ENCODE peak calls at places on chromosomes 6 and 20, in eight cellular contexts. One of them, this sample, is unnamed.

GRCh38 chr20:19761853-19762252 is 3.8 kb downstream of the RIN2 start:
- DNase-seq in endodermal cell: no peak
- DNase-seq in IMR-90: no peak
- DNase-seq in H9: no peak
- DNase-seq in fibroblast of lung: no peak
- DNase-seq in endothelial cell of umbilical vein: no peak
- DNase-seq in K562: no peak
- DNase-seq in mesenchymal stem cell: no peak
- DNase-seq in this sample: no peak

GRCh38 chr20:10527781-10528180 is 92.7 kb downstream of the SLX4IP start:
- DNase-seq in endothelial cell of umbilical vein: no peak
- DNase-seq in mesenchymal stem cell: no peak
- DNase-seq in IMR-90: no peak
- DNase-seq in fibroblast of lung: no peak
- DNase-seq in H9: no peak
- DNase-seq in endodermal cell: no peak
- DNase-seq in K562: no peak
- DNase-seq in this sample: no peak

GRCh38 chr6:44446626-44447297 is 59.3 kb downstream of the CDC5L start:
- DNase-seq in H9: no peak
- DNase-seq in K562: no peak
- DNase-seq in mesenchymal stem cell: peak
- DNase-seq in IMR-90: peak
- DNase-seq in fibroblast of lung: peak
- DNase-seq in endothelial cell of umbilical vein: no peak
- DNase-seq in endodermal cell: no peak
- DNase-seq in this sample: peak

GRCh38 chr6:116265081-116265829 is 11.4 kb upstream of the TSPYL4 start:
- DNase-seq in K562: no peak
- DNase-seq in endodermal cell: no peak
- DNase-seq in fibroblast of lung: no peak
- DNase-seq in IMR-90: peak
- DNase-seq in mesenchymal stem cell: no peak
- DNase-seq in endothelial cell of umbilical vein: no peak
- DNase-seq in H9: no peak
- DNase-seq in this sample: peak

GRCh38 chr20:4135385-4136077 is 120.2 kb upstream of the RNF24 start:
- DNase-seq in endothelial cell of umbilical vein: peak
- DNase-seq in K562: peak
- DNase-seq in IMR-90: peak
- DNase-seq in mesenchymal stem cell: peak
- DNase-seq in fibroblast of lung: peak
- DNase-seq in H9: peak
- DNase-seq in endodermal cell: peak
- DNase-seq in this sample: peak

GRCh38 chr20:48278961-48279481 is 493.7 kb upstream of the SULF2 start:
- DNase-seq in K562: no peak
- DNase-seq in endothelial cell of umbilical vein: peak
- DNase-seq in mesenchymal stem cell: peak
- DNase-seq in fibroblast of lung: no peak
- DNase-seq in endodermal cell: peak
- DNase-seq in H9: no peak
- DNase-seq in IMR-90: peak
- DNase-seq in this sample: no peak

GRCh38 chr20:23340524-23340923 is 10.1 kb upstream of the NXT1 start:
- DNase-seq in H9: peak
- DNase-seq in fibroblast of lung: peak
- DNase-seq in mesenchymal stem cell: peak
- DNase-seq in endothelial cell of umbilical vein: peak
- DNase-seq in K562: peak
- DNase-seq in IMR-90: peak
- DNase-seq in endodermal cell: peak
- DNase-seq in this sample: peak

GRCh38 chr20:431012-431904 is 23.2 kb downstream of the RBCK1 start:
- DNase-seq in IMR-90: peak
- DNase-seq in fibroblast of lung: peak
- DNase-seq in H9: peak
- DNase-seq in endodermal cell: peak
- DNase-seq in mesenchymal stem cell: peak
- DNase-seq in endothelial cell of umbilical vein: peak
- DNase-seq in K562: peak
- DNase-seq in this sample: peak

GRCh38 chr20:11807070-11807741 is 110.5 kb upstream of the BTBD3 start:
- DNase-seq in endodermal cell: no peak
- DNase-seq in K562: no peak
- DNase-seq in mesenchymal stem cell: peak
- DNase-seq in H9: no peak
- DNase-seq in endothelial cell of umbilical vein: peak
- DNase-seq in fibroblast of lung: peak
- DNase-seq in IMR-90: peak
- DNase-seq in this sample: peak

GRCh38 chr6:87700729-87701675 is 1.0 kb downstream of the AKIRIN2 start:
- DNase-seq in mesenchymal stem cell: peak
- DNase-seq in IMR-90: peak
- DNase-seq in endodermal cell: peak
- DNase-seq in K562: peak
- DNase-seq in H9: no peak
- DNase-seq in endothelial cell of umbilical vein: peak
- DNase-seq in fibroblast of lung: peak
- DNase-seq in this sample: peak

GRCh38 chr6:87700351-87700728 is 1.7 kb downstream of the AKIRIN2 start:
- DNase-seq in endodermal cell: no peak
- DNase-seq in fibroblast of lung: no peak
- DNase-seq in H9: no peak
- DNase-seq in K562: no peak
- DNase-seq in mesenchymal stem cell: no peak
- DNase-seq in endothelial cell of umbilical vein: no peak
- DNase-seq in IMR-90: no peak
- DNase-seq in this sample: no peak

GRCh38 chr6:87698618-87699017 is 3.4 kb downstream of the AKIRIN2 start:
- DNase-seq in H9: no peak
- DNase-seq in mesenchymal stem cell: peak
- DNase-seq in K562: no peak
- DNase-seq in fibroblast of lung: no peak
- DNase-seq in IMR-90: peak
- DNase-seq in endodermal cell: no peak
- DNase-seq in endothelial cell of umbilical vein: peak
- DNase-seq in this sample: peak

GRCh38 chr6:87699576-87699975 is 2.5 kb downstream of the AKIRIN2 start:
- DNase-seq in IMR-90: no peak
- DNase-seq in endothelial cell of umbilical vein: peak
- DNase-seq in K562: no peak
- DNase-seq in H9: no peak
- DNase-seq in fibroblast of lung: no peak
- DNase-seq in endodermal cell: no peak
- DNase-seq in mesenchymal stem cell: no peak
- DNase-seq in this sample: no peak

GRCh38 chr6:87697581-87698552 is 4.2 kb downstream of the AKIRIN2 start:
- DNase-seq in K562: no peak
- DNase-seq in endodermal cell: no peak
- DNase-seq in fibroblast of lung: peak
- DNase-seq in endothelial cell of umbilical vein: peak
- DNase-seq in mesenchymal stem cell: peak
- DNase-seq in H9: no peak
- DNase-seq in IMR-90: peak
- DNase-seq in this sample: peak
- H3K9ac ChIP-seq in K562: no peak
- H3K9ac ChIP-seq in endodermal cell: peak
- H3K9ac ChIP-seq in fibroblast of lung: peak
- H3K9ac ChIP-seq in endothelial cell of umbilical vein: peak
- H3K9ac ChIP-seq in mesenchymal stem cell: peak
- H3K9ac ChIP-seq in H9: no peak
- H3K9ac ChIP-seq in IMR-90: peak
- H3K9ac ChIP-seq in this sample: peak

DNA sequence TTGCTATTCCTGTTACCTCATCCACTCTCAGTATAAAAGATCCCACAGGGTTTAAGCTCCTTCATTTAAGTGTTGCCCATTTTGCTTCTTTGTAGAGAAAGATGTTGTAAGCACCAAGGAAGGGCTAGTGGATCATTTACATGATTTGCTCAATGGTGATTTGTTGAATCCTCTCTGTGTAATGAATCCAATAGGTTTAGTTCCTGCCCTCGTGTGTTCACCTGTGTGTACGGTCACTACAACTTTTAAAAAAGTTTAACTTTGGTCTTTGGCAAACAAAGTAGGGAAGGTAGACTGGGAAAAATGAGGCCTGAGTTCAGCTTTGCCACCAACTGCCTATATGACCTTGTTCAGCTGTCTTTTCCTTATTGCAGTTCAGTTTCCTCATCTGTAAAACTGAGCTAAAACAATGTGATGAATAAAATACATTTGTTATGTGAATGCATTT is 51.5 kb downstream of the DHX35 start:
- DNase-seq in IMR-90: no peak
- DNase-seq in K562: no peak
- DNase-seq in H9: no peak
- DNase-seq in endothelial cell of umbilical vein: no peak
- DNase-seq in fibroblast of lung: no peak
- DNase-seq in mesenchymal stem cell: no peak
- DNase-seq in endodermal cell: no peak
- DNase-seq in this sample: no peak
- H3K9ac ChIP-seq in IMR-90: no peak
- H3K9ac ChIP-seq in K562: no peak
- H3K9ac ChIP-seq in H9: no peak
- H3K9ac ChIP-seq in endothelial cell of umbilical vein: no peak
- H3K9ac ChIP-seq in fibroblast of lung: no peak
- H3K9ac ChIP-seq in mesenchymal stem cell: no peak
- H3K9ac ChIP-seq in endodermal cell: no peak
- H3K9ac ChIP-seq in this sample: no peak

GRCh38 chr6:49565261-49565660 is 14.8 kb downstream of the C6orf141 start:
- DNase-seq in mesenchymal stem cell: no peak
- DNase-seq in IMR-90: no peak
- DNase-seq in endothelial cell of umbilical vein: peak
- DNase-seq in H9: no peak
- DNase-seq in K562: no peak
- DNase-seq in endodermal cell: no peak
- DNase-seq in fibroblast of lung: no peak
- DNase-seq in this sample: no peak
- H3K9ac ChIP-seq in mesenchymal stem cell: no peak
- H3K9ac ChIP-seq in IMR-90: no peak
- H3K9ac ChIP-seq in endothelial cell of umbilical vein: peak
- H3K9ac ChIP-seq in H9: no peak
- H3K9ac ChIP-seq in K562: no peak
- H3K9ac ChIP-seq in endodermal cell: no peak
- H3K9ac ChIP-seq in fibroblast of lung: no peak
- H3K9ac ChIP-seq in this sample: no peak

GRCh38 chr6:52538921-52539354 is 37.9 kb downstream of the TRAM2 start:
- DNase-seq in H9: no peak
- DNase-seq in IMR-90: peak
- DNase-seq in endodermal cell: no peak
- DNase-seq in mesenchymal stem cell: peak
- DNase-seq in endothelial cell of umbilical vein: no peak
- DNase-seq in K562: no peak
- DNase-seq in fibroblast of lung: no peak
- DNase-seq in this sample: peak
- H3K9ac ChIP-seq in H9: no peak
- H3K9ac ChIP-seq in IMR-90: no peak
- H3K9ac ChIP-seq in endodermal cell: no peak
- H3K9ac ChIP-seq in mesenchymal stem cell: peak
- H3K9ac ChIP-seq in endothelial cell of umbilical vein: no peak
- H3K9ac ChIP-seq in K562: no peak
- H3K9ac ChIP-seq in fibroblast of lung: no peak
- H3K9ac ChIP-seq in this sample: peak

DNA sequence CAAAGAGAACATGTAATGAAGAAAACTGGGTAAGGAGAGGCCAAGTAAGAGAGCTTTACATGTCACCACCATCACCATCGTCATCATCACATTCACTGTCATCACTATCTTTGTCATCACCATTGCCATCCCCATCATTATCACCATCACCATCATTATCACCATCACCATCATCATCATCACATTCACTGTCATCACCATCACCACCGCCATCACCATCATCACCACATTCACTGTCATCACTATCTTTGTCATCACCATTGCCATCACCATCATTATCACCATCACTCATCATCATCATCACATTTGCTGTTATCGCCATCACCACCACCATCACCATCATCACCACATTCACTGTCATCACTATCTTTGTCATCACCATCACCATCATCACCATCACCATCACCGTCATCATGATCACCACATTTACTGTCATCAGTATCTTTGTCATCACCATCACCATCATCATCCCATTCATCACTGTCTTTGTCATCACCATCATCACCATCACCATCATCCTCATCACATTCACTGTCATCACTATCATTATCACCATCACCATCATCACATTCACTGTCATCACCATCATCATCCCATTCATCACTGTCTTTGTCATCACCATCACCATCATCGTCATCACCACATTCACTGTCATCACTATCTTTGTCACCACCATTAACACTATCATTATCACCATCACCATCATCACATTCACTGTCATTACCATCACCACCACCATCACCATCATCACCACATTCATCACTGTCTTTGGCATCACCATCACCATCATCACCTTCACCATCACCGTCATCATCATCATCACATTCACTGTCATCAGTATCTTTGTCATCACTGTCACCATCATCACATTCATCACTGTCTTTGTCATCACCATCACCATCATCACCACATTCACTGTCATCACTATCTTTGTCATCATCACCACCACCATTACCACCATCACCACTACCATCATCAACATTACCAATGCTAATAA is 172.3 kb downstream of the ERMARD start:
- DNase-seq in K562: no peak
- DNase-seq in mesenchymal stem cell: no peak
- DNase-seq in IMR-90: no peak
- DNase-seq in endodermal cell: no peak
- DNase-seq in fibroblast of lung: no peak
- DNase-seq in endothelial cell of umbilical vein: no peak
- DNase-seq in H9: no peak
- DNase-seq in this sample: no peak
- H3K9ac ChIP-seq in K562: no peak
- H3K9ac ChIP-seq in mesenchymal stem cell: no peak
- H3K9ac ChIP-seq in IMR-90: no peak
- H3K9ac ChIP-seq in endodermal cell: no peak
- H3K9ac ChIP-seq in fibroblast of lung: no peak
- H3K9ac ChIP-seq in endothelial cell of umbilical vein: no peak
- H3K9ac ChIP-seq in H9: no peak
- H3K9ac ChIP-seq in this sample: no peak

This sample was measured in GM23248.